ENCODE peak calls at places on chromosomes 4 and X, in four cellular contexts. E is GM12878, W is WTC11, S is HepG2. N is an unnamed sample.
A peak's percentile ranks its signal among the peaks of the same experiment; 100 is the strongest.

GRCh38 chrX:147848543-147849448 is 62.9 kb upstream of the FMR1 start:
- DNase-seq in E (no peak), W (no peak), S (no peak), N (peak; percentile 5)

GRCh38 chr4:141090473-141090872 is 42.8 kb downstream of the RNF150 start:
- DNase-seq in E (no peak), W (no peak), S (no peak), N (no peak)

GRCh38 chr4:185275501-185275900 is 66.1 kb downstream of the SNX25 start:
- DNase-seq in E (no peak), W (no peak), S (no peak), N (no peak)

GRCh38 chrX:153797415-153798015 is 3.0 kb downstream of the SSR4 start:
- DNase-seq in E (no peak), W (no peak), S (no peak), N (no peak)

GRCh38 chr4:185149392-185149791 is 6.3 kb downstream of the SLC25A4 start:
- DNase-seq in E (no peak), W (no peak), S (no peak), N (no peak)

GRCh38 chr4:174152717-174153466 is 130.6 kb downstream of the FBXO8 start:
- DNase-seq in E (no peak), W (no peak), S (no peak), N (no peak)

GRCh38 chrX:39201305-39201990 is 400.2 kb downstream of the MID1IP1 start:
- DNase-seq in E (no peak), W (no peak), S (no peak), N (peak; percentile 14)

GRCh38 chr4:5753766-5754528 is 42.9 kb downstream of the EVC start:
- DNase-seq in E (no peak), W (no peak), S (no peak), N (no peak)

GRCh38 chr4:118918388-118918787 is 29.7 kb downstream of the SYNPO2 start:
- DNase-seq in E (no peak), W (no peak), S (no peak), N (no peak)

GRCh38 chr4:88859191-88859812 is 161.7 kb upstream of the NAP1L5 start:
- DNase-seq in E (no peak), W (no peak), S (no peak), N (no peak)

GRCh38 chr4:122293374-122294365 is 85.1 kb upstream of the ADAD1 start:
- DNase-seq in E (no peak), W (peak; percentile 10), S (no peak), N (no peak)

GRCh38 chr4:36187723-36188333 is 56.5 kb downstream of the ARAP2 start:
- DNase-seq in E (no peak), W (peak; percentile 20), S (peak; percentile 1), N (no peak)

GRCh38 chr4:143234153-143234552 is 49.4 kb downstream of the USP38 start:
- DNase-seq in E (no peak), W (no peak), S (no peak), N (no peak)

GRCh38 chr4:82591592-82591991 is 29.8 kb upstream of the TMEM150C start:
- DNase-seq in E (no peak), W (no peak), S (no peak), N (no peak)

GRCh38 chrX:70434352-70434866 is 10.2 kb upstream of the DLG3 start:
- DNase-seq in E (no peak), W (peak; percentile 91), S (peak; percentile 73), N (peak; percentile 87)

GRCh38 chrX:42846741-42847140 is 68.8 kb upstream of the PPP1R2C start:
- DNase-seq in E (no peak), W (no peak), S (no peak), N (no peak)

DNA sequence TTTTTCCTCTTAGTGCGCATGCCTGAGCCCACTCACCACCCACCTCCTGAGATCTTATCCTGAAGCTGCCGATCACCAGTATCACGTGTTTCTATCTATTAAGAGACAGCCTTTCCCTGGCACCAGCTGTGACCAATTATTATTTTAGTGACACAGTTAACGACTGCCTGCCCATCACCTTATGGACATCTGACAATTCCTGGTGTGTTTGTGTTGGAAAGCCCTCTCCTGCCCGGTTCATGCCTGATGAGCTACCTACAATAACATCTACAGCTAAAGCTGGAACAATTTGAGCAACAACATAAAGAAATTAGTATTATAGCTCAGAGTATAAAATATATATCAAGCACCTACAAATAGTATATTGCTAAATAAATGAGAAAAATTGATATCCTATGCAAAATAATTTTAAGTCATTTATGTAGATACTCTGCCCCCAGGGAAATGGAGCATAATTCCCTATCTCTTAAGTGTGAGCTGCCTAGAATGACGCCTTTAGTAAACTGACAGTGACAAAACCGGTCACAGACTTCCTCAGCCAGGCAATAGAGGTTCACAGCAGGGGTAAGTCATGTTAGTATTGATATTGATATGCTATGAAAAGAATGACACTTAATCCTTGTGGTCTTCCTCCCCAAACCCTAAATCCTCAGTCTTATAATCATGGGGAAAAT is 862.2 kb downstream of the TRAM1L1 start:
- DNase-seq in E (no peak), W (no peak), S (no peak), N (no peak)
- TF ChIP-seq ETV6 in E (no peak), W (no peak), S (no peak), N (no peak)

GRCh38 chrX:55118574-55118973 is 29.8 kb downstream of the PAGE2 start:
- DNase-seq in E (no peak), W (no peak), S (no peak), N (no peak)

GRCh38 chrX:55120767-55121358 is 32.0 kb downstream of the PAGE2 start:
- DNase-seq in E (no peak), W (no peak), S (no peak), N (peak; percentile 26)

GRCh38 chrX:55119271-55119670 is 30.5 kb downstream of the PAGE2 start:
- DNase-seq in E (no peak), W (no peak), S (no peak), N (no peak)

DNA sequence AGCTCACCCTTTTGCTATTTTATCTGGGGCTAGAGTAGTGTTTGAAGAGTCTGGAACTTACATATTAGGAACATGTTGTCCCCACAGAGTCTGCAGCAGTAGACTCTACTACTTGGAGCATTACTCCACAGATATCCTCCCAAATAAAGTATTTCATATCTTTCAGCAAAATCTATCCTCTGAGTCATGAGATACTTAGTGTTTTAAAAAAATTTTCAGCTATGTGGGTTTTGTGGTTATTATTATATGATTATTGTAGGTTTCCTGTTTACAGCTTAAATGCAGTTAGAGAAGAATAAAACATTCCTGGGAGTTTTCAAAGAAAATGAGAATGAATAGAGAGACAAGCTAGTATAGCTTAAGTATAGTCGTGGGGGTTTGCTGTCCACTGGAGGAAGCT is 30.9 kb downstream of the PAGE2 start:
- DNase-seq in E (no peak), W (no peak), S (no peak), N (no peak)
- TF ChIP-seq ETV6 in E (no peak), W (no peak), S (no peak), N (no peak)

GRCh38 chr4:183968502-183968901 is 63.4 kb downstream of the STOX2 start:
- DNase-seq in E (no peak), W (no peak), S (no peak), N (no peak)

GRCh38 chr4:183971938-183972490 is 66.9 kb downstream of the STOX2 start:
- DNase-seq in E (no peak), W (no peak), S (no peak), N (no peak)

GRCh38 chr4:183969596-183969995 is 64.5 kb downstream of the STOX2 start:
- DNase-seq in E (no peak), W (no peak), S (no peak), N (no peak)

GRCh38 chr4:183966371-183966770 is 61.3 kb downstream of the STOX2 start:
- DNase-seq in E (no peak), W (no peak), S (no peak), N (no peak)

DNA sequence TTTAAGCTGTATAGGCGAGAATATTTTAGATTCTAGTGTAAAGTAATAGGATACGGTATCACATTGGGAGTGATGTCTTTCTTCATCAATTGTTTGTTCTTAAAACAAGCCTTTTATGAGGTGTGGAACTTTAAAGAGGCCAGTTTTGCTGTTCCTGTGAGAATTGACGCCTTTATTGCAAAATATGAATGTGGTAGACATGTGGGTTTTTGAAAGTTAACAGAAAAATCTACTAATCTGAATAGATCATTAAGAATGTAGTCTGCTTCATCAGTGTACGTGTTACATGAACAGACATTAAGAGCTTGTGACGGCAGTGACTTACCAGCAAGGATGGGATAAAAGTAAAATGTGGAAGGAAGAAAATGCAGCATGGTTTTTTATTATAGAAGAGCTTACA is 63.8 kb downstream of the STOX2 start:
- DNase-seq in E (no peak), W (no peak), S (no peak), N (no peak)
- TF ChIP-seq ETV6 in E (no peak), W (no peak), S (no peak), N (no peak)

GRCh38 chrX:45140812-45141211 is 59.9 kb downstream of the DIPK2B start:
- DNase-seq in E (no peak), W (no peak), S (no peak), N (no peak)

GRCh38 chrX:45138525-45138924 is 62.2 kb downstream of the DIPK2B start:
- DNase-seq in E (no peak), W (no peak), S (no peak), N (no peak)

GRCh38 chrX:45145492-45146215 is 55.0 kb downstream of the DIPK2B start:
- DNase-seq in E (no peak), W (no peak), S (no peak), N (no peak)

GRCh38 chrX:45142185-45142584 is 58.5 kb downstream of the DIPK2B start:
- DNase-seq in E (no peak), W (no peak), S (no peak), N (no peak)

GRCh38 chrX:45143455-45143854 is 57.2 kb downstream of the DIPK2B start:
- DNase-seq in E (no peak), W (no peak), S (peak; percentile 71), N (no peak)
- TF ChIP-seq ETV6 in E (no peak), W (no peak), S (no peak), N (no peak)

GRCh38 chr4:1451752-1452122 is 45.5 kb upstream of the NKX1-1 start:
- DNase-seq in E (no peak), W (no peak), S (no peak), N (no peak)
- TF ChIP-seq ETV6 in E (no peak), W (no peak), S (no peak), N (no peak)

DNA sequence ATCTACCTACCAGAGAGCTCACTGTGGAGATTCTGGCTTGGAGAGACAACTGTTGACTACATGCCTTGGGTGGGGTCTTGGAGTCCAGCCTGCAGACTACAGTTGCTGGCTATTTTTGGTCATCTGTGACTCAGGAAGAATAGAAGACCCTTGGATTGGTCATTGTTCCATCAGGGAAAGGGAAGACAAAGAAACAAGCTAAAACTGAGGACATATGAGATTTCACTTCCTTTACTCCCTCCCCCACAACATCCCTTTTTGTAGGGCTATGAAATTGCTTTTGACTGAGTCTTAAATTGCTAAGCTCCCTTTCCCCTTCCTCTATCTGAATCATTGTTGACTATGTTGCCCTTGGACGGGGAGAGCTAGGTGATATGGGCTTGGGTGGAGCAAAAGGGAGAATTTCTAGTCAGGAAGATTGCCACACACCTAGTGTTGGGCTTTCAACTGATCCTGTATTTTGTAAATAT is 11.7 kb downstream of the MSN start:
- DNase-seq in E (no peak), W (no peak), S (no peak), N (no peak)
- TF ChIP-seq ETV6 in E (no peak), W (no peak), S (no peak), N (no peak)

N was measured in K562.